ENCODE peak calls at places on chromosomes 13 and 19, in seven cellular contexts. One of them, this sample, is unnamed.
A peak's percentile ranks its signal among the peaks of the same experiment; 100 is the strongest.

GRCh38 chr19:18308948-18309325 is 13.9 kb downstream of the LSM4 start:
- DNase-seq in A673: no peak
- DNase-seq in tibial artery: no peak
- DNase-seq in neuronal stem cell: no peak
- DNase-seq in heart right ventricle: no peak
- DNase-seq in sigmoid colon: no peak
- DNase-seq in CD4-positive, CD25-positive, alpha-beta regulatory T cell: no peak
- DNase-seq in this sample: no peak

GRCh38 chr19:5154129-5154798 is 185.4 kb downstream of the KDM4B start:
- DNase-seq in A673: no peak
- DNase-seq in tibial artery: peak; percentile 63
- DNase-seq in neuronal stem cell: no peak
- DNase-seq in heart right ventricle: peak; percentile 34
- DNase-seq in sigmoid colon: peak; percentile 65
- DNase-seq in CD4-positive, CD25-positive, alpha-beta regulatory T cell: peak; percentile 29
- DNase-seq in this sample: no peak

GRCh38 chr13:24381539-24382265 is 72.3 kb downstream of the C1QTNF9 start:
- DNase-seq in A673: no peak
- DNase-seq in tibial artery: no peak
- DNase-seq in neuronal stem cell: no peak
- DNase-seq in heart right ventricle: no peak
- DNase-seq in sigmoid colon: no peak
- DNase-seq in CD4-positive, CD25-positive, alpha-beta regulatory T cell: no peak
- DNase-seq in this sample: no peak

GRCh38 chr13:43767351-43767901 is 19.3 kb downstream of the ENOX1 start:
- DNase-seq in A673: no peak
- DNase-seq in tibial artery: no peak
- DNase-seq in neuronal stem cell: no peak
- DNase-seq in heart right ventricle: peak; percentile 21
- DNase-seq in sigmoid colon: peak; percentile 78
- DNase-seq in CD4-positive, CD25-positive, alpha-beta regulatory T cell: no peak
- DNase-seq in this sample: no peak

GRCh38 chr19:57348136-57348535 is 2.9 kb upstream of the ZNF304 start:
- DNase-seq in A673: no peak
- DNase-seq in tibial artery: no peak
- DNase-seq in neuronal stem cell: no peak
- DNase-seq in heart right ventricle: no peak
- DNase-seq in sigmoid colon: no peak
- DNase-seq in CD4-positive, CD25-positive, alpha-beta regulatory T cell: no peak
- DNase-seq in this sample: no peak

GRCh38 chr13:88945793-88946192 is 1274.6 kb downstream of the SLITRK5 start:
- DNase-seq in A673: no peak
- DNase-seq in tibial artery: no peak
- DNase-seq in neuronal stem cell: no peak
- DNase-seq in heart right ventricle: no peak
- DNase-seq in sigmoid colon: no peak
- DNase-seq in CD4-positive, CD25-positive, alpha-beta regulatory T cell: no peak
- DNase-seq in this sample: no peak

GRCh38 chr19:17873661-17874422 is 2.1 kb downstream of the SLC5A5 start:
- DNase-seq in A673: peak; percentile 75
- DNase-seq in tibial artery: no peak
- DNase-seq in neuronal stem cell: peak; percentile 72
- DNase-seq in heart right ventricle: no peak
- DNase-seq in sigmoid colon: no peak
- DNase-seq in CD4-positive, CD25-positive, alpha-beta regulatory T cell: peak; percentile 86
- DNase-seq in this sample: peak; percentile 47

GRCh38 chr13:24746618-24747247 is 17.2 kb upstream of the RNF17 start:
- DNase-seq in A673: peak; percentile 42
- DNase-seq in tibial artery: no peak
- DNase-seq in neuronal stem cell: peak; percentile 46
- DNase-seq in heart right ventricle: no peak
- DNase-seq in sigmoid colon: no peak
- DNase-seq in CD4-positive, CD25-positive, alpha-beta regulatory T cell: no peak
- DNase-seq in this sample: no peak

GRCh38 chr19:47363758-47364529 is 14.8 kb downstream of the DHX34 start:
- DNase-seq in A673: no peak
- DNase-seq in tibial artery: no peak
- DNase-seq in neuronal stem cell: no peak
- DNase-seq in heart right ventricle: no peak
- DNase-seq in sigmoid colon: no peak
- DNase-seq in CD4-positive, CD25-positive, alpha-beta regulatory T cell: no peak
- DNase-seq in this sample: no peak

GRCh38 chr13:92833071-92833470 is 393.5 kb upstream of the GPC6 start:
- DNase-seq in A673: peak; percentile 4
- DNase-seq in tibial artery: no peak
- DNase-seq in neuronal stem cell: no peak
- DNase-seq in heart right ventricle: no peak
- DNase-seq in sigmoid colon: no peak
- DNase-seq in CD4-positive, CD25-positive, alpha-beta regulatory T cell: no peak
- DNase-seq in this sample: no peak

DNA sequence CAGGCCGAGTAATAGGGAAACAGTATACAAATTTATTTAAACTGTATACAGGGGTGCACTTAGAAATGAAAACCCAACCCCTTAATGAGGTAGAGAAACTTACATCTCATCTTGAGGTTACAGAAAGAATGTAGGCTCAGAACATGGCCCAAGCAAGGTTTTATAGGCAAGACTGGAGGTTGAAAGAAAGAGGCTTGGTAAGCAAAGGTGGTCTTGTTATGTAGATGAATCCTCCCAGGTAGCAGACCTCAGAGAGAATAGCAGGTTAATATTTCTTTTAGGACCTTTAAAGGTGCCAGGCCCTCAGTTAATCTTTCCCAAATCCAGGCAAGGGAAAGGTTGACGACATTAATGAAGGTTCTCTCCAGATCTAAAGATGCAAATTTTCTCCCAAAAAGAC is 1466.8 kb upstream of the PRR20A start:
- DNase-seq in A673: no peak
- DNase-seq in tibial artery: no peak
- DNase-seq in neuronal stem cell: no peak
- DNase-seq in heart right ventricle: no peak
- DNase-seq in sigmoid colon: no peak
- DNase-seq in CD4-positive, CD25-positive, alpha-beta regulatory T cell: no peak
- DNase-seq in this sample: no peak
- H3K4me1 ChIP-seq in A673: no peaks in the 10 kb centered on the region
- H3K4me1 ChIP-seq in tibial artery: no peaks in the 10 kb centered on the region
- H3K4me1 ChIP-seq in neuronal stem cell: no peaks in the 10 kb centered on the region
- H3K4me1 ChIP-seq in heart right ventricle: no peaks in the 10 kb centered on the region
- H3K4me1 ChIP-seq in sigmoid colon: no peaks in the 10 kb centered on the region
- H3K4me1 ChIP-seq in CD4-positive, CD25-positive, alpha-beta regulatory T cell: no peaks in the 10 kb centered on the region
- H3K4me1 ChIP-seq in this sample: no peaks in the 10 kb centered on the region

DNA sequence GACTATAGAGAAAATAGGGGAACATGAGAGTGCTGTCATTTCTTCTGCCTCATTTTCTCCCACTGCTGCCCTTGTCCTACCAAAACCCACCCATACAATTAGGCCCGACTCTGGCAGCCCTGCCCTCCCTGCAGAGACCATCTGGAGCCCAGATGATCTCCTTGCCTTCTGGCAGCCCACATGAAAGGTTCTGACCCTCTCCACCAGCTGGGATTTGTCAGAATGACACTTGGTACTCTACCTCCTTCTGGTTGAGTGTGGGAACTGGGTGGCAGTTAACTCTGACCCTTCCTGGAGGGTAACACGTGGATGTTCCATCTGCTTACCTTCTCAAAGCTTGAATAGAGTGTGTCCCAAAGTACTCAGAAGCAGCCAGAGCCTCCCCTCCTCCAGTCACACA is 21.0 kb upstream of the SIAH3 start:
- DNase-seq in A673: no peak
- DNase-seq in tibial artery: no peak
- DNase-seq in neuronal stem cell: no peak
- DNase-seq in heart right ventricle: no peak
- DNase-seq in sigmoid colon: no peak
- DNase-seq in CD4-positive, CD25-positive, alpha-beta regulatory T cell: no peak
- DNase-seq in this sample: no peak
- H3K27ac ChIP-seq in A673: no peak overlapping the region
- H3K27ac ChIP-seq in tibial artery: no peak overlapping the region
- H3K27ac ChIP-seq in neuronal stem cell: no peak overlapping the region
- H3K27ac ChIP-seq in heart right ventricle: no peak overlapping the region
- H3K27ac ChIP-seq in sigmoid colon: no peak overlapping the region
- H3K27ac ChIP-seq in CD4-positive, CD25-positive, alpha-beta regulatory T cell: no peak overlapping the region
- H3K27ac ChIP-seq in this sample: no peak overlapping the region

DNA sequence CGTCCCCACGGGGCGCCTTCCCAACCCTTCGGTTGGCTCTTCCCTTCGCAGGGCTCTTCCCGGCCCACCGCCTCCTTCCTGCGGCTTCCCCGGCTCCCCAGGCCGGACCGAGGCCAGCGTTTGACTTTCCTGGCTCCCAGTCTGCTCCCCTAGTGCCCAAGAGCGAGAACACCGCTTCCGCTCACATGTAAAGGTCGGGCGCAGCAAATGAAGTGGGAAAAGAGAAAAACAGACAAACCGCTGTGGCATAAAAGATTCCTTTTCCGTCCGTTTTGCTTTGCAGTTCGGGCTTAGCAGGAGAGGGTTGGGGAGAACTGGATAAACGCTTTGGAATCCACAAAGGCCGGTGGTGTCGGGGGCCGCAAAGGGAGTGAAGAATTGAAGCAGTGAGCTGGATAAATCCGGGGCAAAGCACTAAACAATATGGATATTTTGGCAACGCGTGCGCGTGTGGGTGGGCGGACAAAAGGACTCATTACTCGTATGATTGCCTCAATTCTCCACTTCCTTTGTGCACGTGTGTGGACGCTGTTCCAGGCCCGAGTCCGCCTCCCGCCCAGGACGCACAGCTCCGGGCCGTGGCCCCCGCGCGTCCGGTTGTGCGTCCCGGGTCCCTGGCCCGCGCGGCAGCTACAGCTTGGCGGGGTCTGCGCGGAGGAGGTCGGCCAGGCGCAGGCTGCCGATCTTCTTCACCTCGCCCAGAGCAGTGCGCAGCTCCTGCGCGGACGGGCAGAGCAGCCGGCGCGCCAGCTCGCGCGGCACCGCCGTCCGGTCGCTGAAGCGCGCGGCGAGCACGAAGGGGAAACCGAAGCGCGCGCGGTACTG is 8.6 kb upstream of the CDX2 start:
- DNase-seq in A673: peak; percentile 22
- DNase-seq in tibial artery: peak; percentile 20
- DNase-seq in neuronal stem cell: no peak
- DNase-seq in heart right ventricle: no peak
- DNase-seq in sigmoid colon: no peak
- DNase-seq in CD4-positive, CD25-positive, alpha-beta regulatory T cell: no peak
- DNase-seq in this sample: no peak
- H3K27me3 ChIP-seq in A673: peaks cover 100% of the 10 kb centered on the region
- H3K27me3 ChIP-seq in tibial artery: no peaks in the 10 kb centered on the region
- H3K27me3 ChIP-seq in neuronal stem cell: peaks cover 64% of the 10 kb centered on the region
- H3K27me3 ChIP-seq in heart right ventricle: peaks cover 98% of the 10 kb centered on the region
- H3K27me3 ChIP-seq in sigmoid colon: peaks cover 47% of the 10 kb centered on the region
- H3K27me3 ChIP-seq in CD4-positive, CD25-positive, alpha-beta regulatory T cell: peaks cover 36% of the 10 kb centered on the region
- H3K27me3 ChIP-seq in this sample: peaks cover 29% of the 10 kb centered on the region

GRCh38 chr19:6768236-6768785 is 1.1 kb upstream of the SH2D3A start:
- DNase-seq in A673: no peak
- DNase-seq in tibial artery: no peak
- DNase-seq in neuronal stem cell: no peak
- DNase-seq in heart right ventricle: no peak
- DNase-seq in sigmoid colon: no peak
- DNase-seq in CD4-positive, CD25-positive, alpha-beta regulatory T cell: peak; percentile 28
- DNase-seq in this sample: no peak

GRCh38 chr19:6767357-6768235 is at the start of gene SH2D3A:
- DNase-seq in A673: peak; percentile 95
- DNase-seq in tibial artery: no peak
- DNase-seq in neuronal stem cell: peak; percentile 57
- DNase-seq in heart right ventricle: peak; percentile 59
- DNase-seq in sigmoid colon: peak; percentile 70
- DNase-seq in CD4-positive, CD25-positive, alpha-beta regulatory T cell: peak; percentile 96
- DNase-seq in this sample: peak; percentile 95

GRCh38 chr19:6767081-6767356 is 216 bp downstream of the SH2D3A start:
- DNase-seq in A673: no peak
- DNase-seq in tibial artery: no peak
- DNase-seq in neuronal stem cell: no peak
- DNase-seq in heart right ventricle: no peak
- DNase-seq in sigmoid colon: no peak
- DNase-seq in CD4-positive, CD25-positive, alpha-beta regulatory T cell: peak; percentile 86
- DNase-seq in this sample: no peak

GRCh38 chr19:6766357-6767080 is 716 bp downstream of the SH2D3A start:
- DNase-seq in A673: no peak
- DNase-seq in tibial artery: no peak
- DNase-seq in neuronal stem cell: no peak
- DNase-seq in heart right ventricle: no peak
- DNase-seq in sigmoid colon: no peak
- DNase-seq in CD4-positive, CD25-positive, alpha-beta regulatory T cell: peak; percentile 42
- DNase-seq in this sample: no peak

GRCh38 chr19:6765738-6766356 is 1.4 kb downstream of the SH2D3A start:
- DNase-seq in A673: no peak
- DNase-seq in tibial artery: no peak
- DNase-seq in neuronal stem cell: no peak
- DNase-seq in heart right ventricle: no peak
- DNase-seq in sigmoid colon: no peak
- DNase-seq in CD4-positive, CD25-positive, alpha-beta regulatory T cell: peak; percentile 24
- DNase-seq in this sample: no peak
- H3K4me1 ChIP-seq in A673: peaks cover 11% of the 10 kb centered on the region
- H3K4me1 ChIP-seq in tibial artery: peaks cover 3% of the 10 kb centered on the region
- H3K4me1 ChIP-seq in neuronal stem cell: no peaks in the 10 kb centered on the region
- H3K4me1 ChIP-seq in heart right ventricle: peaks cover 16% of the 10 kb centered on the region
- H3K4me1 ChIP-seq in sigmoid colon: peaks cover 10% of the 10 kb centered on the region
- H3K4me1 ChIP-seq in CD4-positive, CD25-positive, alpha-beta regulatory T cell: peaks cover 29% of the 10 kb centered on the region
- H3K4me1 ChIP-seq in this sample: peaks cover 46% of the 10 kb centered on the region

DNA sequence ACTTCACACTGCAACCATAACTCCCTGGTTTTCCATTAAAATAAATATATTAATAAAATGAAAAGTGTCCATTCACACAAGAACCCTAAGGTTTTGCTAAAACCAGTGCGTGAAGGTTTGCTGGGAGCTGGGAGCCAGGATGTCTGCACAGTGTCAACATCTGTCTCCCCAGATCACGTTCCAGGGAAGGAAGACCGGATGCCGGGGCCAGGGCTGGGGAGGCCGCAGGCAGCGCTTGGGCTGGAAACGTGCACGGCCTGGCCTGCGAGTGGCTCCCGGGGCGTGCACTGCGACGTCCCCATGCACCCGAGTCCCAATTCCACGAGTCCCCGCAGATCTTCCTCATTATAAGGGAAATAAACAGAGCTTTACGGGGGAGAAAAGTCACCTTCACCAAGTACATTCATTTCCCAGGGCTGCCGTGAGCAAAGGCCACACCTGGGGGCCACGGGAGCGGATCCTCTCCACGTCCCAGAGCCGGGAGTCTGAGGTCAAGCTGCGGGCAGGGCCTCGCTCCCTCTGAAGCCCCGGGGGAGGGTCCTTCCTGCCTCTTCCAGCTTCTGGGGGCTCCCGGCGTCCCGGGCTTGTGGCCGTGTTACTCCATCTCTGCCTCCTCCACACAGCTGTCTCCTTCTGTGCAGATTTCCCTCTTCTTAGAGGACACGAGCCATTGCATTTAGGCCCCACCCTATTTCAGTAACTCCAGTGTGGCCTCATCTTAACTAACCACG is 12.9 kb downstream of the SHC2 start:
- DNase-seq in A673: no peak
- DNase-seq in tibial artery: no peak
- DNase-seq in neuronal stem cell: no peak
- DNase-seq in heart right ventricle: peak; percentile 46
- DNase-seq in sigmoid colon: peak; percentile 89
- DNase-seq in CD4-positive, CD25-positive, alpha-beta regulatory T cell: no peak
- DNase-seq in this sample: no peak
- H3K27ac ChIP-seq in A673: no peak overlapping the region
- H3K27ac ChIP-seq in tibial artery: no peak overlapping the region
- H3K27ac ChIP-seq in neuronal stem cell: no peak overlapping the region
- H3K27ac ChIP-seq in heart right ventricle: peak overlapping the region; percentile 44
- H3K27ac ChIP-seq in sigmoid colon: no peak overlapping the region
- H3K27ac ChIP-seq in CD4-positive, CD25-positive, alpha-beta regulatory T cell: no peak overlapping the region
- H3K27ac ChIP-seq in this sample: no peak overlapping the region